ENCODE peak calls at places on chromosomes 1 and 21, in ten cellular contexts. A is heart left ventricle; D is activated CD4-positive, alpha-beta T cell treated with anti-CD3 and anti-CD28 coated beads, Interleukin-2, amount 50 U/mL, for 4 hours; M is neural progenitor cell; P is fibroblast of pulmonary artery; N is EH; G is RCC 7860; O is HL-60; F is CMK; H is activated naive CD8-positive, alpha-beta T cell treated with anti-CD3 and anti-CD28 coated beads, Interleukin-2, amount 50 U/mL, for 24 hours. J is an unnamed sample.

GRCh38 chr1:6251681-6252373 is 7.8 kb downstream of the HES3 start:
- DNase-seq in O (no peak), A (no peak), M (no peak), H (no peak), F (no peak), N (no peak), G (no peak), D (no peak), P (no peak), J (no peak)

GRCh38 chr1:181189245-181189644 is 100.7 kb downstream of the IER5 start:
- DNase-seq in H (no peak), M (no peak), G (no peak), D (no peak), F (no peak), P (no peak), A (no peak), N (no peak), O (no peak), J (no peak)

GRCh38 chr1:109757936-109758786 is 5.6 kb downstream of the EPS8L3 start:
- DNase-seq in H (no peak), A (no peak), P (no peak), G (no peak), D (no peak), O (no peak), M (no peak), N (no peak), F (no peak), J (no peak)

GRCh38 chr1:65066766-65067490 is 81.1 kb upstream of the AK4 start:
- DNase-seq in H (peak; percentile 75), F (peak; percentile 43), G (no peak), A (peak; percentile 95), P (peak; percentile 88), M (peak; percentile 87), N (peak; percentile 73), O (no peak), D (peak; percentile 66), J (peak; percentile 55)

GRCh38 chr1:1617925-1618324 is 2.6 kb downstream of the MIB2 start:
- DNase-seq in N (no peak), M (no peak), G (no peak), H (no peak), D (no peak), P (no peak), F (no peak), A (peak; percentile 23), O (no peak), J (no peak)

GRCh38 chr1:22176258-22176657 is 33.4 kb upstream of the WNT4 start:
- DNase-seq in P (no peak), D (no peak), H (peak; percentile 31), F (no peak), N (no peak), G (no peak), M (no peak), O (no peak), A (no peak), J (no peak)

GRCh38 chr1:2640626-2641025 is 7.8 kb upstream of the MMEL1 start:
- DNase-seq in F (no peak), D (no peak), H (no peak), N (no peak), G (no peak), O (no peak), A (no peak), M (no peak), P (no peak), J (no peak)

GRCh38 chr1:156114919-156115513 is 505 bp downstream of the LMNA start:
- DNase-seq in O (no peak), N (peak; percentile 43), P (no peak), H (peak; percentile 21), G (peak; percentile 28), D (no peak), M (peak; percentile 55), F (no peak), A (peak; percentile 73), J (peak; percentile 46)

GRCh38 chr1:167455786-167456446 is 62.4 kb downstream of the CD247 start:
- DNase-seq in D (peak; percentile 30), G (no peak), N (peak; percentile 24), M (peak; percentile 56), H (peak; percentile 59), A (peak; percentile 51), O (no peak), P (peak; percentile 8), F (no peak), J (peak; percentile 37)

GRCh38 chr1:153578490-153578889 is 12.8 kb upstream of the S100A2 start:
- DNase-seq in A (no peak), M (peak; percentile 9), G (peak; percentile 11), H (no peak), P (no peak), O (no peak), F (no peak), N (peak; percentile 90), D (no peak), J (no peak)

GRCh38 chr1:152313970-152314369 is 11.1 kb downstream of the FLG start:
- DNase-seq in P (no peak), O (no peak), H (no peak), F (no peak), G (no peak), N (no peak), M (no peak), D (no peak), A (no peak), J (no peak)

GRCh38 chr1:40607921-40608320 is 57.6 kb downstream of the RIMS3 start:
- DNase-seq in G (no peak), D (no peak), A (no peak), O (no peak), F (no peak), P (peak; percentile 23), M (no peak), N (no peak), H (no peak), J (no peak)

GRCh38 chr1:66434096-66434495 is 99.9 kb upstream of the SGIP1 start:
- DNase-seq in A (no peak), P (peak; percentile 27), D (no peak), F (no peak), O (no peak), M (no peak), G (peak; percentile 10), H (no peak), N (peak; percentile 85), J (peak; percentile 74)

GRCh38 chr1:22702255-22702654 is 8.4 kb upstream of the EPHB2 start:
- DNase-seq in O (no peak), G (no peak), A (no peak), H (no peak), F (no peak), M (no peak), P (no peak), D (no peak), N (no peak), J (no peak)

GRCh38 chr1:3707298-3707938 is 44.8 kb upstream of the CCDC27 start:
- DNase-seq in A (no peak), F (no peak), O (no peak), N (peak; percentile 11), D (no peak), M (peak; percentile 82), P (no peak), G (no peak), H (no peak), J (no peak)

GRCh38 chr1:19465123-19465522 is 20.2 kb downstream of the CAPZB start:
- DNase-seq in O (no peak), H (no peak), M (no peak), A (peak; percentile 53), P (peak; percentile 72), D (no peak), N (no peak), G (no peak), F (no peak), J (no peak)

GRCh38 chr1:3002349-3003038 is 18.8 kb upstream of the ACTRT2 start:
- DNase-seq in P (no peak), M (no peak), H (no peak), G (no peak), F (no peak), A (peak; percentile 8), D (no peak), N (no peak), O (no peak), J (no peak)

GRCh38 chr1:111204211-111204883 is 3.9 kb upstream of the DENND2D start:
- DNase-seq in A (no peak), O (no peak), M (no peak), P (no peak), F (no peak), H (peak; percentile 69), G (no peak), N (no peak), D (peak; percentile 68), J (peak; percentile 15)

GRCh38 chr1:205570173-205570501 is 61.7 kb downstream of the ELK4 start:
- DNase-seq in O (no peak), M (no peak), F (no peak), H (no peak), D (no peak), N (no peak), P (no peak), A (no peak), G (no peak), J (no peak)

GRCh38 chr1:2845874-2846273 is 44.4 kb upstream of the TTC34 start:
- DNase-seq in M (no peak), F (peak; percentile 36), N (no peak), P (no peak), H (no peak), G (no peak), A (no peak), O (no peak), D (no peak), J (no peak)

GRCh38 chr1:97050501-97050900 is 328.9 kb downstream of the PTBP2 start:
- DNase-seq in N (peak; percentile 61), G (no peak), H (no peak), O (no peak), P (peak; percentile 69), M (peak; percentile 33), F (no peak), A (no peak), D (no peak), J (peak; percentile 33)

GRCh38 chr1:81681570-81681969 is 119.2 kb upstream of the ADGRL2 start:
- DNase-seq in P (peak; percentile 47), F (no peak), N (peak; percentile 51), H (no peak), G (no peak), D (no peak), M (no peak), A (no peak), O (no peak), J (peak; percentile 47)

GRCh38 chr1:51433269-51433971 is 85.6 kb downstream of the EPS15 start:
- DNase-seq in N (peak; percentile 50), F (peak; percentile 43), H (no peak), P (peak; percentile 57), O (no peak), G (no peak), D (no peak), A (no peak), M (no peak), J (peak; percentile 38)

GRCh38 chr1:1074631-1075147 is 583 bp upstream of the RNF223 start:
- DNase-seq in H (no peak), D (no peak), N (no peak), F (no peak), G (no peak), P (no peak), O (no peak), M (no peak), A (peak; percentile 15), J (no peak)

GRCh38 chr1:161197560-161198205 is 1.2 kb downstream of the ADAMTS4 start:
- DNase-seq in D (no peak), F (no peak), N (no peak), M (no peak), H (no peak), A (no peak), P (no peak), O (no peak), G (no peak), J (no peak)

GRCh38 chr21:42465008-42465878 is 30.8 kb downstream of the RSPH1 start:
- DNase-seq in P (peak; percentile 28), N (no peak), M (no peak), A (no peak), D (no peak), H (peak; percentile 22), F (peak; percentile 98), O (peak; percentile 67), G (peak; percentile 37), J (no peak)

GRCh38 chr1:206684478-206685255 is at the start of gene MAPKAPK2:
- DNase-seq in H (peak; percentile 79), O (no peak), G (peak; percentile 20), A (peak; percentile 91), M (peak; percentile 92), D (peak; percentile 67), P (peak; percentile 69), F (no peak), N (peak; percentile 74), J (peak; percentile 62)

GRCh38 chr1:29142714-29143113 is 19.0 kb upstream of the TMEM200B start:
- DNase-seq in H (no peak), P (no peak), M (no peak), G (no peak), N (no peak), F (no peak), A (no peak), O (no peak), D (no peak), J (no peak)

J was measured in M059J.